ENCODE peak calls at places on chromosomes 5 and 9, in four cellular contexts. V is heart right ventricle; A is CD8-positive, alpha-beta T cell; R is GM12865. B is an unnamed sample.

GRCh38 chr9:133246507-133247390 is 28.3 kb downstream of the ABO start:
- DNase-seq in V (no peak), A (no peak), R (no peak), B (no peak)

GRCh38 chr5:16570121-16570815 is 46.5 kb downstream of the RETREG1 start:
- DNase-seq in V (no peak), A (no peak), R (no peak), B (no peak)

GRCh38 chr5:171226864-171227263 is 82.2 kb upstream of the TLX3 start:
- DNase-seq in V (no peak), A (no peak), R (no peak), B (no peak)

GRCh38 chr5:157484768-157485167 is 24.8 kb downstream of the NIPAL4 start:
- DNase-seq in V (no peak), A (no peak), R (no peak), B (no peak)

GRCh38 chr9:115328228-115328627 is 210.3 kb upstream of the TNC start:
- DNase-seq in V (peak; percentile 25), A (no peak), R (no peak), B (no peak)

GRCh38 chr9:79567671-79568098 is 4.1 kb upstream of the TLE4 start:
- DNase-seq in V (no peak), A (no peak), R (no peak), B (no peak)

GRCh38 chr5:140293091-140293996 is 9.6 kb downstream of the PFDN1 start:
- DNase-seq in V (no peak), A (no peak), R (no peak), B (no peak)

GRCh38 chr9:89606049-89606481 is 1.3 kb downstream of the GADD45G start:
- DNase-seq in V (peak; percentile 62), A (peak; percentile 60), R (no peak), B (peak; percentile 40)

GRCh38 chr9:132172185-132172584 is 10.3 kb downstream of the NTNG2 start:
- DNase-seq in V (no peak), A (no peak), R (no peak), B (no peak)

GRCh38 chr5:39194466-39195136 is 24.8 kb downstream of the FYB1 start:
- DNase-seq in V (no peak), A (no peak), R (no peak), B (peak; percentile 65)

GRCh38 chr5:6188344-6188743 is 190.0 kb downstream of the MED10 start:
- DNase-seq in V (no peak), A (no peak), R (peak; percentile 66), B (no peak)

GRCh38 chr9:86452194-86452828 is 98.1 kb upstream of the TUT7 start:
- DNase-seq in V (no peak), A (no peak), R (no peak), B (no peak)

GRCh38 chr9:90727498-90727897 is 74.1 kb upstream of the SYK start:
- DNase-seq in V (no peak), A (no peak), R (no peak), B (no peak)

GRCh38 chr9:86034863-86035734 is 64.3 kb downstream of the GOLM1 start:
- DNase-seq in V (no peak), A (peak; percentile 34), R (peak; percentile 68), B (peak; percentile 21)

GRCh38 chr9:124001445-124001799 is 10.1 kb upstream of the LHX2 start:
- DNase-seq in V (no peak), A (no peak), R (no peak), B (no peak)

GRCh38 chr5:125559296-125559695 is 812.9 kb upstream of the ZNF608 start:
- DNase-seq in V (no peak), A (no peak), R (no peak), B (peak; percentile 56)

GRCh38 chr9:87256973-87257372 is 240.7 kb upstream of the DAPK1 start:
- DNase-seq in V (no peak), A (no peak), R (no peak), B (no peak)

GRCh38 chr9:4297151-4297794 is 2.6 kb downstream of the GLIS3 start:
- DNase-seq in V (peak; percentile 74), A (peak; percentile 68), R (peak; percentile 72), B (peak; percentile 51)

GRCh38 chr9:124285903-124286291 is 28.1 kb downstream of the NEK6 start:
- DNase-seq in V (peak; percentile 73), A (peak; percentile 52), R (peak; percentile 94), B (peak; percentile 96)

GRCh38 chr5:140302786-140303639 is at the start of gene PFDN1:
- DNase-seq in V (peak; percentile 96), A (peak; percentile 90), R (peak; percentile 96), B (peak; percentile 67)

GRCh38 chr5:172095368-172095960 is 89.0 kb upstream of the FBXW11 start:
- DNase-seq in V (no peak), A (no peak), R (no peak), B (no peak)

GRCh38 chr5:165460911-165461310 is 1955.5 kb downstream of the MAT2B start:
- DNase-seq in V (no peak), A (no peak), R (no peak), B (peak; percentile 34)

GRCh38 chr9:121289554-121290370 is 21.8 kb downstream of the GSN start:
- DNase-seq in V (no peak), A (no peak), R (no peak), B (no peak)

GRCh38 chr5:4116834-4117233 is 521.2 kb downstream of the IRX1 start:
- DNase-seq in V (no peak), A (no peak), R (no peak), B (no peak)

GRCh38 chr5:32690153-32690552 is 21.0 kb upstream of the NPR3 start:
- DNase-seq in V (no peak), A (no peak), R (no peak), B (no peak)

GRCh38 chr9:76905661-76905983 is 292 bp downstream of the PRUNE2 start:
- DNase-seq in V (no peak), A (no peak), R (no peak), B (no peak)

GRCh38 chr5:137880313-137880712 is 8.9 kb upstream of the PKD2L2 start:
- DNase-seq in V (peak; percentile 7), A (no peak), R (no peak), B (no peak)

GRCh38 chr5:170338933-170339779 is 41.6 kb upstream of the LCP2 start:
- DNase-seq in V (no peak), A (peak; percentile 84), R (peak; percentile 79), B (no peak)

GRCh38 chr5:174690256-174690655 is 34.1 kb upstream of the MSX2 start:
- DNase-seq in V (no peak), A (no peak), R (no peak), B (no peak)

GRCh38 chr9:36401179-36401740 is 1.2 kb upstream of the RNF38 start:
- DNase-seq in V (no peak), A (no peak), R (no peak), B (peak; percentile 21)

DNA sequence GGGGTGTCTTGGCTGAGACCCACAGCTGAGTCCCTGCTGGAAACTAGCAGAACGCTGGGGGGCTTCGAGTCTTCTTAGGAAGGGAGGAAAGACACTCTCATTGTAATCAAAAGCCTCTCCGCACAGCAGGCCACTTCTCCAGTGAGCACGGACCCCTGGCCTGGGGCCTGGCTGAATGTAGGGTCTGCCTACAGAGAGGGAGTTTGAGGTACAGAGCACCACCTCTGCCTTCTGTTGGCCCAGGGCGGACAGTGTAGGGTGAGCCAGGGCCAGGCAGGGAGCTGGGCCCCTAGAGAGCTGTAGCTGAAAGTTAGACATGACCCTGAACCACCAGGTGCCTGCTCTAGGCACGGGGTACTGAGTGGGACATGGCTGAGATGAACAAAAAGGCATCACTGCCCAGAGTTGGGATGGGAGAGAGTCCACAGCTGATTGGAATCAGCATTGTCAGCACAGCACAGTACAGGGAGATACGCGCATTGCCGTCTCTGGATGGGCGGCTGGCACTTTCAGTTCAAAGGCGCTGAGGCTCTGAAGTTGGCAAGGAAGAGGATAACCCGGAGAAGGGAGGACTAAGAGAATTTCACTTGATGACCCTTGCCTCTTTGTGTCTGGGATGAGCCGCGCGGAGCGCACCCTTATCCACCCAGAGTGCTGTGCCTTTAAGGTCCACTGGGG is 363 bp upstream of the SLC25A48 start:
- DNase-seq in V (no peak), A (peak; percentile 17), R (no peak), B (no peak)
- TF ChIP-seq CTCF in V (peak; percentile 71), A (no peak), R (peak; percentile 70), B (peak; percentile 74)

GRCh38 chr5:74629326-74629725 is 11.2 kb downstream of the ENC1 start:
- DNase-seq in V (no peak), A (no peak), R (no peak), B (no peak)

GRCh38 chr5:74624931-74625505 is 15.5 kb downstream of the ENC1 start:
- DNase-seq in V (no peak), A (no peak), R (no peak), B (no peak)

GRCh38 chr5:74625742-74626241 is 14.7 kb downstream of the ENC1 start:
- DNase-seq in V (no peak), A (no peak), R (no peak), B (peak; percentile 89)

GRCh38 chr5:74626386-74627222 is 13.9 kb downstream of the ENC1 start:
- DNase-seq in V (no peak), A (no peak), R (no peak), B (no peak)

DNA sequence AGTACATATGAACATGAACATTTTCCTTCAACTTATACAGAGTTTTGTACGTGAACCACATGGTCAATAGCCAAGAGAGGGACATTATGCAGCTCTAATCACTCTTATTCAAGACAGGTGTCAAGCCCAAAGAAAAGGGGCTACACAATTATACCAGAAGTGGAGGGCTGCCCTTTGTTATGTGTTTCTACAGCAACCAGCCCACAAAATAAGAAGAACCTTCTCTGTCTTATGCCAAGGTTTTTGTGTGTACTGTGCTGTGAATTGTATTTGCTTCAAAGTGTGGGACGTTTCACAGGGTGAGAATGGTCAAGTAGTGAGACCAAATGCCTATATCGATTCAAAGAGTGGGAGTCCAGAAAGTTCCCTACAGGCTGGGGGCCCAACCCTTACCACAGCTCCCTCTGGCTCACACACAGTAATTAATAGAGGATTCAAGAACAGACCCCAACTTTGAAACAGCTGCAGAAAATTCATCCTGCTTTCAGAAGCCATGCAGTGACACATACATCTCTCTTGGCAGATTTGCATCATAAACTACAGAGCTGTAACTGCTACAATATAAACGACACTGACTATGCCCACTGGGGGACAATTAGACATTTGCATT is 12.9 kb downstream of the ENC1 start:
- DNase-seq in V (no peak), A (no peak), R (no peak), B (no peak)
- H3K4me3 ChIP-seq in V (no peak overlapping the region), A (no peak overlapping the region), R (no peak overlapping the region), B (no peak overlapping the region)

GRCh38 chr5:178278358-178279023 is 45.9 kb upstream of the PHYKPL start:
- DNase-seq in V (no peak), A (no peak), R (no peak), B (no peak)

GRCh38 chr5:178277866-178278265 is 45.3 kb upstream of the PHYKPL start:
- DNase-seq in V (no peak), A (no peak), R (no peak), B (no peak)

GRCh38 chr5:178279723-178280438 is 47.3 kb upstream of the PHYKPL start:
- DNase-seq in V (peak; percentile 89), A (peak; percentile 78), R (peak; percentile 70), B (peak; percentile 7)

GRCh38 chr5:178280631-178281030 is 48.0 kb upstream of the PHYKPL start:
- DNase-seq in V (no peak), A (no peak), R (no peak), B (no peak)

GRCh38 chr5:178279026-178279722 is 46.6 kb upstream of the PHYKPL start:
- DNase-seq in V (no peak), A (no peak), R (no peak), B (no peak)
- TF ChIP-seq CTCF in V (no peak), A (no peak), R (no peak), B (no peak)

DNA sequence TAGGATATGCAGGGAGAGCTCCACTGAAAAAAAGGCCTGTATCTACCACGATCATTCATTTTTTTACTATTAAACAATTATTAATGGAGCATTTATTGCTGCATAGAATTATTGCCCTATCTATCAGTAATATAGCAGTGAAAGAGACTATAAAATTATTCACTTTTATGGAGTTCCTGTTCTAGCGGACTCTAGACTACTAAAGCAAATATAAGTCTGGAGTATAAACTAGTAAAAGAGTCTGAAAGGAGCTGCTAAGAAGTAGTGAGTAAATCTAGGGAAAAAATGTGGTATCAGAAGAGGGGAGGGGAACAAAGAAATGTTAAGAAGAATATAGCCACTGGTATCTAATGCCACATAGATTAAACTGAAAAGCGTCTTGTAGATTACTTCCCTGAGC is 150.4 kb upstream of the CYLC2 start:
- DNase-seq in V (no peak), A (no peak), R (no peak), B (no peak)
- H3K4me3 ChIP-seq in V (no peak overlapping the region), A (no peak overlapping the region), R (no peak overlapping the region), B (no peak overlapping the region)

B was measured in retinal pigment epithelial cell.